ENCODE peak calls at places on chromosomes 7 and 10, in eight cellular contexts. V is NCI-H2081 treated with DMSO at 0.1 percent for 48 hours; H is astrocyte of the cerebellum; J is GM19239; M is stimulated activated CD4-positive, alpha-beta T cell treated with anti-CD3 and anti-CD28 coated beads, Interleukin-1b, Interleukin-23, amount 100 ng/mL, for 24 hours; Z is left ventricle myocardium superior; C is epithelial cell of esophagus; P is AG08395. Q is an unnamed sample.

GRCh38 chr10:31770307-31770902 is 158.2 kb downstream of the ARHGAP12 start:
- DNase-seq in V (no peak), H (no peak), J (peak; percentile 55), M (peak; percentile 39), Z (peak; percentile 71), C (no peak), P (no peak), Q (peak; percentile 76)

GRCh38 chr10:71436268-71436922 is 39.7 kb downstream of the CDH23 start:
- DNase-seq in V (no peak), H (no peak), J (no peak), M (no peak), Z (no peak), C (no peak), P (no peak), Q (no peak)

GRCh38 chr10:23158370-23158769 is 33.7 kb upstream of the PTF1A start:
- DNase-seq in V (no peak), H (peak; percentile 29), J (peak; percentile 54), M (peak; percentile 16), Z (no peak), C (peak; percentile 68), P (peak; percentile 79), Q (peak; percentile 60)

GRCh38 chr10:92792661-92793060 is 55.7 kb upstream of the EXOC6 start:
- DNase-seq in V (no peak), H (no peak), J (no peak), M (no peak), Z (no peak), C (no peak), P (no peak), Q (no peak)

GRCh38 chr7:87395442-87396020 is 50.1 kb downstream of the CROT start:
- DNase-seq in V (no peak), H (no peak), J (no peak), M (no peak), Z (no peak), C (no peak), P (no peak), Q (no peak)

GRCh38 chr7:33882040-33882800 is 23.1 kb upstream of the BMPER start:
- DNase-seq in V (no peak), H (no peak), J (no peak), M (no peak), Z (peak; percentile 33), C (no peak), P (no peak), Q (peak; percentile 55)

GRCh38 chr10:12412671-12413368 is 63.5 kb downstream of the CAMK1D start:
- DNase-seq in V (no peak), H (no peak), J (no peak), M (no peak), Z (no peak), C (no peak), P (no peak), Q (no peak)

GRCh38 chr7:116464375-116464774 is 35.2 kb upstream of the CAV2 start:
- DNase-seq in V (no peak), H (no peak), J (no peak), M (no peak), Z (no peak), C (no peak), P (no peak), Q (no peak)

GRCh38 chr10:91709394-91709798 is 76.5 kb upstream of the PPP1R3C start:
- DNase-seq in V (peak; percentile 75), H (peak; percentile 22), J (no peak), M (no peak), Z (no peak), C (peak; percentile 63), P (no peak), Q (no peak)

Q was measured in right cardiac atrium.